ENCODE peak calls at places on chromosomes 1 and 21, in four cellular contexts. T is bronchial epithelial cell; E is CD8-positive, alpha-beta T cell; J is stomach. A is an unnamed sample. For H3K27me3, the result is how much of the 10 kb centered on the place peaks cover.

GRCh38 chr1:220219136-220219442 is 53.2 kb downstream of the RAB3GAP2 start:
- DNase-seq in E (no peak), J (no peak), T (peak), A (no peak)

GRCh38 chr1:94237291-94238226 is at the start of gene ARHGAP29:
- DNase-seq in E (no peak), J (peak), T (peak), A (peak)

GRCh38 chr1:61043010-61043820 is 39.1 kb upstream of the NFIA start:
- DNase-seq in E (peak), J (peak), T (peak), A (peak)

GRCh38 chr1:89190017-89190416 is 8.7 kb downstream of the GBP4 start:
- DNase-seq in E (no peak), T (no peak), J (no peak), A (no peak)

GRCh38 chr1:109094377-109094803 is 3.8 kb downstream of the TMEM167B start:
- DNase-seq in T (no peak), E (no peak), J (no peak), A (no peak)

GRCh38 chr1:241356187-241356518 is 852 bp downstream of the RGS7 start:
- DNase-seq in T (no peak), J (no peak), E (no peak), A (no peak)

GRCh38 chr1:39501666-39502065 is 10.2 kb downstream of the BMP8A start:
- DNase-seq in E (no peak), J (no peak), T (peak), A (no peak)

GRCh38 chr1:104132386-104132973 is 382.8 kb downstream of the AMY1C start:
- DNase-seq in E (no peak), T (peak), J (no peak), A (no peak)

GRCh38 chr1:39652105-39652504 is 12.7 kb upstream of the HEYL start:
- DNase-seq in T (no peak), E (no peak), J (no peak), A (no peak)

GRCh38 chr1:119141020-119141424 is 569 bp upstream of the WARS2 start:
- DNase-seq in J (no peak), E (no peak), T (no peak), A (no peak)

GRCh38 chr1:245263701-245264100 is 108.9 kb downstream of the KIF26B start:
- DNase-seq in T (no peak), J (no peak), E (no peak), A (no peak)

GRCh38 chr1:42998381-42998780 is 39.7 kb upstream of the SLC2A1 start:
- DNase-seq in T (no peak), E (no peak), J (no peak), A (no peak)

GRCh38 chr1:66542811-66543767 is 9.1 kb downstream of the SGIP1 start:
- DNase-seq in E (no peak), T (no peak), J (peak), A (peak)

GRCh38 chr1:177567393-177567792 is 396.6 kb downstream of the BRINP2 start:
- DNase-seq in E (no peak), J (no peak), T (peak), A (no peak)

DNA sequence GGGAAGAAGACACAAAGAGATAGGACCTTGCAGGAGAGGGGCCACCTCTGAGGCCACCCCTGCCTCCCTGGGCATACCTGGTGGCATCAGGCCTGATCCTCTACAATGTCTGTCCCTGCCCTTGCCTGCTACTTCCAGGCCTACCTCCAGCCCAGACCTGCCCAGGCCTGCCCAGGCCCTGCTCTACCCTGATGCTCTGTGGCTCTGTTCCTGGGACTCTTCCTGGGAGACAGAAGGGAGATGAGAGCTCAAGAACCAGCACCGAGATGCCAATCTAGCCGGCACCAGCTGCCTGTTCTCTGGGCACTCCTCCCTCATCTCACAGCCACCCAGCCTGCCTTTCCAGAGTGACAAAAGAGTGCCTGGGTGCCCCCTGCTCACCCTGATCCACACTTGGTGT is 2.7 kb downstream of the CELF3 start:
- DNase-seq in J (no peak), E (no peak), T (peak), A (no peak)
- H3K27me3 ChIP-seq in J (half or more), E (under half), T (under half), A (under half)

GRCh38 chr1:204194080-204194479 is 2.2 kb downstream of the KISS1 start:
- DNase-seq in T (no peak), E (no peak), J (peak), A (no peak)
- H3K27me3 ChIP-seq in T (under half), E (under half), J (half or more), A (under half)

DNA sequence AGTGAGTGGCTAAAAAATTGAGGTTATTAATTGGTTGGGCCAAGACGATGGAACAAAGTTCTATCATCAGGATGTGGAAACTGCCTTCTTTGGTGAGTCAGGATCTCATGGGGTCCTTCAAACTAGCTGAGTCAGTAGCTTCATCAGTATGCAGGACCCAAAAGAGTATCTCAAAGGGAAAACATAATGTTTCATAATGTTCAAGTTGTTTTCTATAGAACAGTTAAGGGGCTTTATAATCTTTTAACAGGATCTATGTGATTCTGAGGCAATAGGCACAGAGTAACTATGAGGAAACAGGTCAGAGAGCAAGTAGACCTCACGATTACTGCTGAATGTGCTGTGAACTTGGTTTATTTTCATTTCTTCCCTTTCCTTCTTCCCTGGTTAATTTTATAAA is 3.2 kb upstream of the OLFML2B start:
- DNase-seq in J (no peak), T (no peak), E (no peak), A (no peak)
- H3K27me3 ChIP-seq in J (half or more), T (under half), E (under half), A (under half)

GRCh38 chr1:54571803-54572202 is 23.8 kb downstream of the ACOT11 start:
- DNase-seq in E (no peak), J (no peak), T (no peak), A (no peak)
- H3K27me3 ChIP-seq in E (under half), J (under half), T (under half), A (under half)

DNA sequence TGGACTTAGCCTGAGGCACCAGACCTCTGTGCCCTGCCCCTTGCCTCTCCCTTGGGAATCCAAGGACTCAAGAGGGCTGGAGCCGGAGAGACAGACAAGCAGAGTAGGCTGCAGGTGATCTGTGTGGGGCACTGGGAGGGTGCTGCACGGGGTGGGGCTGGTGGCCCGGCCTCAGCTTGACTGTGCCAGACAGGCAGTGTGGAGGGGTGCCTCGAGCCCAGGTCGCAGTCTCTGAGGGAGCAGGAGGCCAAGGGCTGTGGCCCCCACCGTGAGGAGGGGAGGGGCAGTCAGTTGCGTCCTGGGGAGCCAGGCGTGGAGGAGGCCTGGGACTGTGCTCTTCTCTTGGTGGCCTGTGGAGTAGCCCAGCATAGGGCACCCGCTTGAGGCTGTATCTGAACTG is 4.0 kb downstream of the GABRD start:
- DNase-seq in J (no peak), E (no peak), T (no peak), A (no peak)
- H3K27me3 ChIP-seq in J (half or more), E (under half), T (under half), A (under half)

GRCh38 chr21:38643404-38644023 is 145.2 kb upstream of the ERG start:
- DNase-seq in E (no peak), J (no peak), T (no peak), A (no peak)
- H3K27me3 ChIP-seq in E (under half), J (under half), T (under half), A (under half)

GRCh38 chr1:3017440-3018050 is 3.7 kb upstream of the ACTRT2 start:
- DNase-seq in E (no peak), J (no peak), T (no peak), A (no peak)
- H3K27me3 ChIP-seq in E (under half), J (half or more), T (under half), A (under half)